ENCODE peak calls at places on chromosome 16, in four cellular contexts. P is heart right ventricle; Y is effector memory CD4-positive, alpha-beta T cell; X is cardiac muscle cell. S is an unnamed sample. For H3K9me3, the result is how much of the 10 kb centered on the place peaks cover.

GRCh38 chr16:59783191-59783590 is 1049.1 kb upstream of the GOT2 start:
- DNase-seq in Y (no peak), P (no peak), X (no peak), S (no peak)

GRCh38 chr16:11748023-11748403 is 5.4 kb upstream of the TXNDC11 start:
- DNase-seq in X (no peak), P (no peak), Y (no peak), S (no peak)

GRCh38 chr16:24036614-24037013 is 200.8 kb downstream of the PRKCB start:
- DNase-seq in X (peak), Y (peak), P (no peak), S (no peak)

GRCh38 chr16:67884684-67885083 is at the start of gene NRN1L:
- DNase-seq in P (peak), Y (no peak), X (peak), S (no peak)

GRCh38 chr16:67546761-67547422 is 15.4 kb upstream of the CTCF start:
- DNase-seq in X (peak), P (peak), Y (peak), S (peak)

GRCh38 chr16:46774743-46775177 is 26.6 kb upstream of the MYLK3 start:
- DNase-seq in P (no peak), X (no peak), Y (no peak), S (no peak)

GRCh38 chr16:49695782-49696413 is 160.0 kb downstream of the ZNF423 start:
- DNase-seq in P (no peak), X (no peak), Y (no peak), S (no peak)

GRCh38 chr16:1278456-1278855 is 22.6 kb downstream of the TPSD1 start:
- DNase-seq in P (no peak), X (no peak), Y (no peak), S (no peak)

GRCh38 chr16:88577166-88577565 is 7.0 kb downstream of the ZC3H18 start:
- DNase-seq in X (no peak), Y (no peak), P (no peak), S (no peak)

GRCh38 chr16:28549301-28549899 is 4.3 kb upstream of the SGF29 start:
- DNase-seq in X (no peak), Y (no peak), P (no peak), S (no peak)

GRCh38 chr16:31807086-31807485 is 66.5 kb upstream of the ZNF267 start:
- DNase-seq in X (no peak), P (no peak), Y (no peak), S (no peak)

GRCh38 chr16:31810863-31811262 is 62.7 kb upstream of the ZNF267 start:
- DNase-seq in Y (no peak), X (no peak), P (no peak), S (no peak)
- H3K9me3 ChIP-seq in Y (under half), X (under half), P (under half), S (under half)

GRCh38 chr16:86713021-86713631 is 134.8 kb downstream of the FOXL1 start:
- DNase-seq in X (no peak), P (no peak), Y (no peak), S (no peak)

GRCh38 chr16:86716649-86717048 is 138.3 kb downstream of the FOXL1 start:
- DNase-seq in X (no peak), P (no peak), Y (no peak), S (no peak)

GRCh38 chr16:86722970-86723369 is 144.6 kb downstream of the FOXL1 start:
- DNase-seq in P (no peak), X (no peak), Y (no peak), S (no peak)

GRCh38 chr16:86714166-86714565 is 135.8 kb downstream of the FOXL1 start:
- DNase-seq in X (peak), P (no peak), Y (no peak), S (no peak)

GRCh38 chr16:86718118-86718517 is 139.8 kb downstream of the FOXL1 start:
- DNase-seq in X (no peak), Y (no peak), P (no peak), S (no peak)
- H3K9me3 ChIP-seq in X (under half), Y (under half), P (under half), S (under half)

DNA sequence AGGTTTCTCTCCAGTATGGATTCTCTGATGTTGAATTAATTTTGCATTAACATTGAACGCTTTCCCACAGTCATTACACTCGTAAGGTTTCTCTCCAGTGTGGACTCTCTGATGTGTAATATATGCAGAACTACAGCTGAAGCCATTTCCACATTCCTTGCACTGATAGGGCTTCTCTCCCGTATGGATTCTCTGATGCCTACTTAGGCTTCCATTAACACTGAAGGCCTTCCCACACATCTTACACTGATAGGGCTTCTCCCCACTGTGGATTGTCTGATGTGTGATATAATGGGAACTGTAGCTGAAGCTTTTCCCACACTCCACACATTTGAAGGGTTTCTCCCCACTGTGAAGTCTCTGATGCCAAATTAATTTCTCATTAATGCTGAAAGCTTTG is 7.2 kb upstream of the TLE7 start:
- DNase-seq in X (no peak), Y (no peak), P (no peak), S (no peak)
- H3K9me3 ChIP-seq in X (under half), Y (under half), P (half or more), S (under half)

GRCh38 chr16:75176926-75177325 is 28.6 kb downstream of the ZFP1 start:
- DNase-seq in Y (no peak), X (no peak), P (no peak), S (no peak)
- H3K9me3 ChIP-seq in Y (under half), X (under half), P (half or more), S (under half)

DNA sequence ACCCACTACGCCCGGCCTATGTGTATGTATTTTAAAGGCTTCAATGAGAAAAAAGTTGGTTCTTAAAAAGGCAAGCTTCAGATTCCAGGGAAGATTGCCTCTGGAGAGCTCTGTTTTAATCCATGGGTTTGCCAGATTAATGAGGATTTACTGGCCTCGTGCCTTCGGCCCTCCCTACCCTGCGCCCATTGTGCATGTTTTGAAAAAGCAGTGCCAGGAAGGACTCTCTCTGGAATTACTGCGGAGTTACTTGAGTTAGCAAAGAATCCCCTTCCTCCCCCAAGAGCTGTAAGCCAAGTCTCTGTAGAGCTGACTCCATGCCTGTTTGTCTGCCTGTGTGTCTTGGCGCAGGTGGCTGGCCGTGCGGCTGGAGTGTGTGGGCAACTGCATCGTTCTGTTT is 98.9 kb downstream of the ABCC6 start:
- DNase-seq in P (no peak), Y (no peak), X (no peak), S (no peak)
- H3K9me3 ChIP-seq in P (under half), Y (under half), X (under half), S (under half)

GRCh38 chr16:31785126-31785525 is 88.5 kb upstream of the ZNF267 start:
- DNase-seq in P (no peak), Y (no peak), X (no peak), S (no peak)
- H3K9me3 ChIP-seq in P (half or more), Y (under half), X (under half), S (under half)

GRCh38 chr16:35788381-35788780 is 2329.0 kb downstream of the TP53TG3F start:
- DNase-seq in X (no peak), P (no peak), Y (no peak), S (no peak)
- H3K9me3 ChIP-seq in X (under half), P (half or more), Y (under half), S (under half)

GRCh38 chr16:35711435-35711834 is 2252.0 kb downstream of the TP53TG3F start:
- DNase-seq in Y (no peak), P (no peak), X (no peak), S (no peak)
- H3K9me3 ChIP-seq in Y (under half), P (half or more), X (under half), S (under half)